ENCODE peak calls at places on chromosomes 1 and 21, in seven cellular contexts. One of them, this sample, is unnamed.

GRCh38 chr1:187396226-187396625 is 567.5 kb downstream of the PLA2G4A start:
- DNase-seq in naive thymus-derived CD4-positive, alpha-beta T cell: no peak
- DNase-seq in GM23338: peak; percentile 29
- DNase-seq in CD8-positive, alpha-beta memory T cell: no peak
- DNase-seq in astrocyte of the cerebellum: peak; percentile 28
- DNase-seq in AG10803: peak; percentile 8
- DNase-seq in AG09309: no peak
- DNase-seq in this sample: no peak

GRCh38 chr21:43758132-43758619 is 17.9 kb downstream of the CSTB start:
- DNase-seq in naive thymus-derived CD4-positive, alpha-beta T cell: no peak
- DNase-seq in GM23338: no peak
- DNase-seq in CD8-positive, alpha-beta memory T cell: no peak
- DNase-seq in astrocyte of the cerebellum: no peak
- DNase-seq in AG10803: peak; percentile 49
- DNase-seq in AG09309: peak; percentile 37
- DNase-seq in this sample: peak; percentile 63

GRCh38 chr1:45493116-45493697 is 2.2 kb upstream of the TESK2 start:
- DNase-seq in naive thymus-derived CD4-positive, alpha-beta T cell: no peak
- DNase-seq in GM23338: peak; percentile 77
- DNase-seq in CD8-positive, alpha-beta memory T cell: peak; percentile 56
- DNase-seq in astrocyte of the cerebellum: peak; percentile 45
- DNase-seq in AG10803: peak; percentile 52
- DNase-seq in AG09309: no peak
- DNase-seq in this sample: no peak

GRCh38 chr1:93820554-93821411 is 58.2 kb downstream of the DNTTIP2 start:
- DNase-seq in naive thymus-derived CD4-positive, alpha-beta T cell: no peak
- DNase-seq in GM23338: peak; percentile 90
- DNase-seq in CD8-positive, alpha-beta memory T cell: no peak
- DNase-seq in astrocyte of the cerebellum: no peak
- DNase-seq in AG10803: no peak
- DNase-seq in AG09309: no peak
- DNase-seq in this sample: no peak

GRCh38 chr1:46535063-46535462 is 16.4 kb downstream of the KNCN start:
- DNase-seq in naive thymus-derived CD4-positive, alpha-beta T cell: no peak
- DNase-seq in GM23338: peak; percentile 52
- DNase-seq in CD8-positive, alpha-beta memory T cell: no peak
- DNase-seq in astrocyte of the cerebellum: no peak
- DNase-seq in AG10803: no peak
- DNase-seq in AG09309: no peak
- DNase-seq in this sample: no peak

GRCh38 chr1:20184997-20185833 is 681 bp upstream of the UBXN10 start:
- DNase-seq in naive thymus-derived CD4-positive, alpha-beta T cell: peak; percentile 11
- DNase-seq in GM23338: no peak
- DNase-seq in CD8-positive, alpha-beta memory T cell: peak; percentile 38
- DNase-seq in astrocyte of the cerebellum: no peak
- DNase-seq in AG10803: no peak
- DNase-seq in AG09309: no peak
- DNase-seq in this sample: no peak

GRCh38 chr1:161082996-161083742 is 6.2 kb downstream of the NECTIN4 start:
- DNase-seq in naive thymus-derived CD4-positive, alpha-beta T cell: peak; percentile 24
- DNase-seq in GM23338: no peak
- DNase-seq in CD8-positive, alpha-beta memory T cell: no peak
- DNase-seq in astrocyte of the cerebellum: peak; percentile 84
- DNase-seq in AG10803: peak; percentile 95
- DNase-seq in AG09309: peak; percentile 69
- DNase-seq in this sample: peak; percentile 61

GRCh38 chr1:36239941-36240637 is 15.8 kb downstream of the THRAP3 start:
- DNase-seq in naive thymus-derived CD4-positive, alpha-beta T cell: no peak
- DNase-seq in GM23338: no peak
- DNase-seq in CD8-positive, alpha-beta memory T cell: no peak
- DNase-seq in astrocyte of the cerebellum: no peak
- DNase-seq in AG10803: no peak
- DNase-seq in AG09309: no peak
- DNase-seq in this sample: no peak

GRCh38 chr1:46747683-46748288 is 28.9 kb upstream of the EFCAB14 start:
- DNase-seq in naive thymus-derived CD4-positive, alpha-beta T cell: no peak
- DNase-seq in GM23338: peak; percentile 92
- DNase-seq in CD8-positive, alpha-beta memory T cell: no peak
- DNase-seq in astrocyte of the cerebellum: peak; percentile 3
- DNase-seq in AG10803: peak; percentile 44
- DNase-seq in AG09309: no peak
- DNase-seq in this sample: no peak

GRCh38 chr1:236835491-236835890 is 40.4 kb downstream of the MTR start:
- DNase-seq in naive thymus-derived CD4-positive, alpha-beta T cell: no peak
- DNase-seq in GM23338: no peak
- DNase-seq in CD8-positive, alpha-beta memory T cell: no peak
- DNase-seq in astrocyte of the cerebellum: no peak
- DNase-seq in AG10803: no peak
- DNase-seq in AG09309: no peak
- DNase-seq in this sample: no peak

GRCh38 chr1:51829058-51829457 is 49.5 kb downstream of the NRDC start:
- DNase-seq in naive thymus-derived CD4-positive, alpha-beta T cell: no peak
- DNase-seq in GM23338: no peak
- DNase-seq in CD8-positive, alpha-beta memory T cell: no peak
- DNase-seq in astrocyte of the cerebellum: no peak
- DNase-seq in AG10803: no peak
- DNase-seq in AG09309: no peak
- DNase-seq in this sample: no peak

GRCh38 chr1:2194319-2194897 is at the start of gene FAAP20:
- DNase-seq in naive thymus-derived CD4-positive, alpha-beta T cell: no peak
- DNase-seq in GM23338: peak; percentile 80
- DNase-seq in CD8-positive, alpha-beta memory T cell: no peak
- DNase-seq in astrocyte of the cerebellum: no peak
- DNase-seq in AG10803: peak; percentile 54
- DNase-seq in AG09309: no peak
- DNase-seq in this sample: no peak

GRCh38 chr1:154221815-154222081 is 993 bp downstream of the UBAP2L start:
- DNase-seq in naive thymus-derived CD4-positive, alpha-beta T cell: no peak
- DNase-seq in GM23338: peak; percentile 16
- DNase-seq in CD8-positive, alpha-beta memory T cell: no peak
- DNase-seq in astrocyte of the cerebellum: peak; percentile 60
- DNase-seq in AG10803: peak; percentile 77
- DNase-seq in AG09309: no peak
- DNase-seq in this sample: peak; percentile 45

GRCh38 chr1:86245566-86246190 is 89.1 kb upstream of the COL24A1 start:
- DNase-seq in naive thymus-derived CD4-positive, alpha-beta T cell: no peak
- DNase-seq in GM23338: no peak
- DNase-seq in CD8-positive, alpha-beta memory T cell: no peak
- DNase-seq in astrocyte of the cerebellum: no peak
- DNase-seq in AG10803: no peak
- DNase-seq in AG09309: no peak
- DNase-seq in this sample: no peak

GRCh38 chr21:37984416-37984815 is 68.2 kb upstream of the KCNJ6 start:
- DNase-seq in naive thymus-derived CD4-positive, alpha-beta T cell: no peak
- DNase-seq in GM23338: no peak
- DNase-seq in CD8-positive, alpha-beta memory T cell: no peak
- DNase-seq in astrocyte of the cerebellum: no peak
- DNase-seq in AG10803: no peak
- DNase-seq in AG09309: no peak
- DNase-seq in this sample: no peak

DNA sequence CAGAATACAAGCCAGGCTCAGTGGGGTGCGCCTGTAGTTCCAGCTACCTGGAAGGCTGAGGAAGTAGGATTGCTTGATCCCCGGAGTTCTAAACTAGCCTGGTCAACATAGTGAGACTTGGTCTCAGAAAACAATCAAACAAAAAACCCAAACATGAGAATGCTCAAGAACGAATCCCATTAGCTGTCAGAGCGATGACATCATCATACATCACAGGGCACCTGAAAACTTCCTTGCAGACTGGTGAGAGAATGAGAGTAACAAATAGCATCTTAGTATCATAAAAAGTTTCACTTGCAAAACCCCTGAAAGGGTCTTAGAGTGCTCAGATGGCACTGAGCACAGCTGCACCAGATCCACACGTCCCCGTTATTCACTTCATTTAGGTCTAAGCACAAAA is 21.1 kb upstream of the CDCA8 start:
- DNase-seq in naive thymus-derived CD4-positive, alpha-beta T cell: no peak
- DNase-seq in GM23338: no peak
- DNase-seq in CD8-positive, alpha-beta memory T cell: no peak
- DNase-seq in astrocyte of the cerebellum: no peak
- DNase-seq in AG10803: no peak
- DNase-seq in AG09309: no peak
- DNase-seq in this sample: no peak
- H3K4me3 ChIP-seq in naive thymus-derived CD4-positive, alpha-beta T cell: no peak overlapping the region
- H3K4me3 ChIP-seq in GM23338: no peak overlapping the region
- H3K4me3 ChIP-seq in CD8-positive, alpha-beta memory T cell: no peak overlapping the region
- H3K4me3 ChIP-seq in astrocyte of the cerebellum: no peak overlapping the region
- H3K4me3 ChIP-seq in AG10803: no peak overlapping the region
- H3K4me3 ChIP-seq in AG09309: no peak overlapping the region
- H3K4me3 ChIP-seq in this sample: no peak overlapping the region

GRCh38 chr1:110430901-110431300 is 20.0 kb upstream of the PROK1 start:
- DNase-seq in naive thymus-derived CD4-positive, alpha-beta T cell: no peak
- DNase-seq in GM23338: no peak
- DNase-seq in CD8-positive, alpha-beta memory T cell: no peak
- DNase-seq in astrocyte of the cerebellum: no peak
- DNase-seq in AG10803: no peak
- DNase-seq in AG09309: no peak
- DNase-seq in this sample: no peak
- H3K4me3 ChIP-seq in naive thymus-derived CD4-positive, alpha-beta T cell: no peak overlapping the region
- H3K4me3 ChIP-seq in GM23338: no peak overlapping the region
- H3K4me3 ChIP-seq in CD8-positive, alpha-beta memory T cell: no peak overlapping the region
- H3K4me3 ChIP-seq in astrocyte of the cerebellum: no peak overlapping the region
- H3K4me3 ChIP-seq in AG10803: no peak overlapping the region
- H3K4me3 ChIP-seq in AG09309: no peak overlapping the region
- H3K4me3 ChIP-seq in this sample: no peak overlapping the region

GRCh38 chr1:29260531-29260930 is 24.2 kb downstream of the PTPRU start:
- DNase-seq in naive thymus-derived CD4-positive, alpha-beta T cell: no peak
- DNase-seq in GM23338: peak; percentile 79
- DNase-seq in CD8-positive, alpha-beta memory T cell: no peak
- DNase-seq in astrocyte of the cerebellum: no peak
- DNase-seq in AG10803: no peak
- DNase-seq in AG09309: no peak
- DNase-seq in this sample: no peak

GRCh38 chr1:29256979-29257804 is 20.9 kb downstream of the PTPRU start:
- DNase-seq in naive thymus-derived CD4-positive, alpha-beta T cell: no peak
- DNase-seq in GM23338: peak; percentile 56
- DNase-seq in CD8-positive, alpha-beta memory T cell: no peak
- DNase-seq in astrocyte of the cerebellum: no peak
- DNase-seq in AG10803: no peak
- DNase-seq in AG09309: no peak
- DNase-seq in this sample: peak; percentile 52

GRCh38 chr1:29258189-29258973 is 22.1 kb downstream of the PTPRU start:
- DNase-seq in naive thymus-derived CD4-positive, alpha-beta T cell: no peak
- DNase-seq in GM23338: no peak
- DNase-seq in CD8-positive, alpha-beta memory T cell: no peak
- DNase-seq in astrocyte of the cerebellum: no peak
- DNase-seq in AG10803: no peak
- DNase-seq in AG09309: no peak
- DNase-seq in this sample: no peak

GRCh38 chr1:29258974-29259801 is 22.9 kb downstream of the PTPRU start:
- DNase-seq in naive thymus-derived CD4-positive, alpha-beta T cell: no peak
- DNase-seq in GM23338: peak; percentile 58
- DNase-seq in CD8-positive, alpha-beta memory T cell: no peak
- DNase-seq in astrocyte of the cerebellum: no peak
- DNase-seq in AG10803: no peak
- DNase-seq in AG09309: no peak
- DNase-seq in this sample: no peak

DNA sequence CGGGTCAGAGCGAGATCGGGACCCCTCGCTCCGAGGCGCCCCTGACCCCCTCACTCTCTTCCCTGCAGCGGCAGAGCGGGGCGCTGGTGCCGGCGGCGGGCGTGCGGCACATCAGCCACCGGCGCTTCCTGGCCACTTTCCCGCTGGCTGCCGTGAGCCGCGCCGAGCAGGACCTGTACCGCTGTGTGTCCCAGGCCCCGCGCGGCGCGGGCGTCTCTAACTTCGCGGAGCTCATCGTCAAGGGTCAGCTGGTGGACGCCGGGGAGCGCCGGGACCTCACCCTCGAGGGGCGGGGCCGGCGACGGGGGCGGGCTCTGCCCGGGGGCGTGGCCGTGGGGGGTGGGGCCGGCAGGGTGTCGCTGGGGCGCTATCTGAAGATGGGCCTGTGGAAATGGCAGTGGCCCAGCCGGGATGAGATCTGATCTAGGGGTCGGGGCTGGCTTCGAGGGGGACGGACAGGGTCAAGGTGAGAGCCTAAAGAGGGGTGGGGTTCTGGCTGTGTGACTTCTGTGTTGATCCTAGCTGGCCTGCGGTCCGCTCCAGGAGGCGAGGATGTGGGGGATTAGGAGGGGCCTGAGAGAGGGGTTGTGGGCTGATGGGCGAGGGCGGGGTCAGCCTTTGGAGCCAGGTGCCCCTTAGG is 23.6 kb downstream of the PTPRU start:
- DNase-seq in naive thymus-derived CD4-positive, alpha-beta T cell: peak; percentile 22
- DNase-seq in GM23338: peak; percentile 84
- DNase-seq in CD8-positive, alpha-beta memory T cell: no peak
- DNase-seq in astrocyte of the cerebellum: no peak
- DNase-seq in AG10803: no peak
- DNase-seq in AG09309: no peak
- DNase-seq in this sample: no peak
- H3K4me3 ChIP-seq in naive thymus-derived CD4-positive, alpha-beta T cell: no peak overlapping the region
- H3K4me3 ChIP-seq in GM23338: peak overlapping the region; percentile 72
- H3K4me3 ChIP-seq in CD8-positive, alpha-beta memory T cell: no peak overlapping the region
- H3K4me3 ChIP-seq in astrocyte of the cerebellum: peak overlapping the region; percentile 43
- H3K4me3 ChIP-seq in AG10803: peak overlapping the region; percentile 53
- H3K4me3 ChIP-seq in AG09309: peak overlapping the region; percentile 24
- H3K4me3 ChIP-seq in this sample: peak overlapping the region; percentile 47

GRCh38 chr1:180936110-180937011 is 23.7 kb downstream of the KIAA1614 start:
- DNase-seq in naive thymus-derived CD4-positive, alpha-beta T cell: no peak
- DNase-seq in GM23338: no peak
- DNase-seq in CD8-positive, alpha-beta memory T cell: no peak
- DNase-seq in astrocyte of the cerebellum: no peak
- DNase-seq in AG10803: no peak
- DNase-seq in AG09309: no peak
- DNase-seq in this sample: no peak

GRCh38 chr1:180934563-180934962 is 21.9 kb downstream of the KIAA1614 start:
- DNase-seq in naive thymus-derived CD4-positive, alpha-beta T cell: no peak
- DNase-seq in GM23338: no peak
- DNase-seq in CD8-positive, alpha-beta memory T cell: no peak
- DNase-seq in astrocyte of the cerebellum: no peak
- DNase-seq in AG10803: no peak
- DNase-seq in AG09309: no peak
- DNase-seq in this sample: no peak

GRCh38 chr1:180937624-180938225 is 25.0 kb downstream of the KIAA1614 start:
- DNase-seq in naive thymus-derived CD4-positive, alpha-beta T cell: no peak
- DNase-seq in GM23338: no peak
- DNase-seq in CD8-positive, alpha-beta memory T cell: no peak
- DNase-seq in astrocyte of the cerebellum: no peak
- DNase-seq in AG10803: no peak
- DNase-seq in AG09309: no peak
- DNase-seq in this sample: no peak

GRCh38 chr1:180937012-180937372 is 24.3 kb downstream of the KIAA1614 start:
- DNase-seq in naive thymus-derived CD4-positive, alpha-beta T cell: no peak
- DNase-seq in GM23338: no peak
- DNase-seq in CD8-positive, alpha-beta memory T cell: no peak
- DNase-seq in astrocyte of the cerebellum: no peak
- DNase-seq in AG10803: no peak
- DNase-seq in AG09309: no peak
- DNase-seq in this sample: no peak

GRCh38 chr1:180935326-180936109 is 22.8 kb downstream of the KIAA1614 start:
- DNase-seq in naive thymus-derived CD4-positive, alpha-beta T cell: no peak
- DNase-seq in GM23338: peak; percentile 46
- DNase-seq in CD8-positive, alpha-beta memory T cell: no peak
- DNase-seq in astrocyte of the cerebellum: no peak
- DNase-seq in AG10803: no peak
- DNase-seq in AG09309: no peak
- DNase-seq in this sample: no peak
- H3K4me3 ChIP-seq in naive thymus-derived CD4-positive, alpha-beta T cell: no peak overlapping the region
- H3K4me3 ChIP-seq in GM23338: no peak overlapping the region
- H3K4me3 ChIP-seq in CD8-positive, alpha-beta memory T cell: no peak overlapping the region
- H3K4me3 ChIP-seq in astrocyte of the cerebellum: no peak overlapping the region
- H3K4me3 ChIP-seq in AG10803: no peak overlapping the region
- H3K4me3 ChIP-seq in AG09309: no peak overlapping the region
- H3K4me3 ChIP-seq in this sample: no peak overlapping the region

This sample was measured in skeletal muscle cell.